ENCODE peak calls at places on chromosomes 11 and 22, in nine cellular contexts. One of them, this sample, is unnamed.

GRCh38 chr11:120605469-120605868 is 93.9 kb downstream of the GRIK4 start:
- DNase-seq in GM10248: no peak
- DNase-seq in fibroblast of pulmonary artery: no peak
- DNase-seq in psoas muscle: no peak
- DNase-seq in body of pancreas: no peak
- DNase-seq in fibroblast of mammary gland: no peak
- DNase-seq in astrocyte of the spinal cord: no peak
- DNase-seq in colonic mucosa: no peak
- DNase-seq in GM13977: no peak
- DNase-seq in this sample: no peak

GRCh38 chr22:28864878-28865596 is 18.3 kb upstream of the ZNRF3 start:
- DNase-seq in astrocyte of the spinal cord: no peak
- DNase-seq in GM10248: no peak
- DNase-seq in fibroblast of pulmonary artery: no peak
- DNase-seq in fibroblast of mammary gland: no peak
- DNase-seq in GM13977: no peak
- DNase-seq in psoas muscle: no peak
- DNase-seq in colonic mucosa: peak; percentile 31
- DNase-seq in body of pancreas: peak; percentile 16
- DNase-seq in this sample: no peak

GRCh38 chr11:113014262-113014661 is 53.0 kb downstream of the NCAM1 start:
- DNase-seq in fibroblast of pulmonary artery: peak; percentile 9
- DNase-seq in astrocyte of the spinal cord: no peak
- DNase-seq in body of pancreas: no peak
- DNase-seq in colonic mucosa: no peak
- DNase-seq in GM13977: no peak
- DNase-seq in GM10248: no peak
- DNase-seq in psoas muscle: no peak
- DNase-seq in fibroblast of mammary gland: no peak
- DNase-seq in this sample: no peak

GRCh38 chr11:85810521-85810870 is 445 bp downstream of the SYTL2 start:
- DNase-seq in GM10248: no peak
- DNase-seq in GM13977: no peak
- DNase-seq in fibroblast of pulmonary artery: no peak
- DNase-seq in colonic mucosa: no peak
- DNase-seq in astrocyte of the spinal cord: no peak
- DNase-seq in psoas muscle: no peak
- DNase-seq in body of pancreas: no peak
- DNase-seq in fibroblast of mammary gland: no peak
- DNase-seq in this sample: no peak

GRCh38 chr11:33829430-33830141 is 55.3 kb upstream of the FBXO3 start:
- DNase-seq in astrocyte of the spinal cord: peak; percentile 78
- DNase-seq in body of pancreas: peak; percentile 62
- DNase-seq in fibroblast of pulmonary artery: peak; percentile 82
- DNase-seq in psoas muscle: peak; percentile 40
- DNase-seq in GM10248: peak; percentile 81
- DNase-seq in colonic mucosa: peak; percentile 68
- DNase-seq in GM13977: peak; percentile 88
- DNase-seq in fibroblast of mammary gland: peak; percentile 79
- DNase-seq in this sample: peak; percentile 77

GRCh38 chr11:8317164-8317563 is 53.5 kb upstream of the LMO1 start:
- DNase-seq in fibroblast of mammary gland: peak; percentile 80
- DNase-seq in fibroblast of pulmonary artery: peak; percentile 3
- DNase-seq in GM10248: no peak
- DNase-seq in astrocyte of the spinal cord: no peak
- DNase-seq in GM13977: no peak
- DNase-seq in body of pancreas: no peak
- DNase-seq in colonic mucosa: no peak
- DNase-seq in psoas muscle: no peak
- DNase-seq in this sample: peak; percentile 25

GRCh38 chr11:14390669-14391068 is 31.7 kb upstream of the RRAS2 start:
- DNase-seq in psoas muscle: no peak
- DNase-seq in astrocyte of the spinal cord: no peak
- DNase-seq in colonic mucosa: no peak
- DNase-seq in GM10248: no peak
- DNase-seq in body of pancreas: no peak
- DNase-seq in fibroblast of mammary gland: peak; percentile 13
- DNase-seq in fibroblast of pulmonary artery: no peak
- DNase-seq in GM13977: no peak
- DNase-seq in this sample: no peak

GRCh38 chr22:27474112-27474571 is 327.4 kb downstream of the MN1 start:
- DNase-seq in colonic mucosa: no peak
- DNase-seq in astrocyte of the spinal cord: peak; percentile 80
- DNase-seq in fibroblast of pulmonary artery: no peak
- DNase-seq in GM13977: no peak
- DNase-seq in fibroblast of mammary gland: no peak
- DNase-seq in body of pancreas: no peak
- DNase-seq in GM10248: no peak
- DNase-seq in psoas muscle: no peak
- DNase-seq in this sample: peak; percentile 92

GRCh38 chr11:122863704-122864326 is 18.7 kb upstream of the JHY start:
- DNase-seq in body of pancreas: peak; percentile 54
- DNase-seq in astrocyte of the spinal cord: peak; percentile 51
- DNase-seq in fibroblast of mammary gland: peak; percentile 59
- DNase-seq in GM10248: no peak
- DNase-seq in colonic mucosa: peak; percentile 29
- DNase-seq in psoas muscle: peak; percentile 31
- DNase-seq in fibroblast of pulmonary artery: peak; percentile 67
- DNase-seq in GM13977: no peak
- DNase-seq in this sample: peak; percentile 53

GRCh38 chr11:80388536-80388935 is 947.7 kb upstream of the TENM4 start:
- DNase-seq in GM13977: no peak
- DNase-seq in psoas muscle: no peak
- DNase-seq in body of pancreas: no peak
- DNase-seq in fibroblast of mammary gland: no peak
- DNase-seq in astrocyte of the spinal cord: no peak
- DNase-seq in colonic mucosa: no peak
- DNase-seq in fibroblast of pulmonary artery: no peak
- DNase-seq in GM10248: no peak
- DNase-seq in this sample: no peak

GRCh38 chr11:11966826-11967668 is 41.4 kb downstream of the DKK3 start:
- DNase-seq in fibroblast of pulmonary artery: peak; percentile 47
- DNase-seq in body of pancreas: peak; percentile 74
- DNase-seq in fibroblast of mammary gland: peak; percentile 37
- DNase-seq in astrocyte of the spinal cord: no peak
- DNase-seq in GM13977: peak; percentile 83
- DNase-seq in GM10248: peak; percentile 87
- DNase-seq in psoas muscle: peak; percentile 77
- DNase-seq in colonic mucosa: peak; percentile 75
- DNase-seq in this sample: peak; percentile 75

GRCh38 chr11:3820971-3821370 is 12.6 kb downstream of the PGAP2 start:
- DNase-seq in GM10248: no peak
- DNase-seq in body of pancreas: no peak
- DNase-seq in psoas muscle: no peak
- DNase-seq in fibroblast of mammary gland: no peak
- DNase-seq in fibroblast of pulmonary artery: no peak
- DNase-seq in colonic mucosa: no peak
- DNase-seq in GM13977: no peak
- DNase-seq in astrocyte of the spinal cord: no peak
- DNase-seq in this sample: no peak

GRCh38 chr11:110479445-110480101 is 49.8 kb downstream of the FDX1 start:
- DNase-seq in fibroblast of pulmonary artery: peak; percentile 73
- DNase-seq in body of pancreas: no peak
- DNase-seq in psoas muscle: no peak
- DNase-seq in colonic mucosa: no peak
- DNase-seq in astrocyte of the spinal cord: peak; percentile 43
- DNase-seq in fibroblast of mammary gland: peak; percentile 65
- DNase-seq in GM13977: no peak
- DNase-seq in GM10248: no peak
- DNase-seq in this sample: peak; percentile 69

GRCh38 chr11:106400949-106401545 is 323.6 kb downstream of the AASDHPPT start:
- DNase-seq in fibroblast of pulmonary artery: no peak
- DNase-seq in GM10248: no peak
- DNase-seq in fibroblast of mammary gland: peak; percentile 65
- DNase-seq in colonic mucosa: no peak
- DNase-seq in body of pancreas: no peak
- DNase-seq in psoas muscle: no peak
- DNase-seq in astrocyte of the spinal cord: no peak
- DNase-seq in GM13977: no peak
- DNase-seq in this sample: no peak

DNA sequence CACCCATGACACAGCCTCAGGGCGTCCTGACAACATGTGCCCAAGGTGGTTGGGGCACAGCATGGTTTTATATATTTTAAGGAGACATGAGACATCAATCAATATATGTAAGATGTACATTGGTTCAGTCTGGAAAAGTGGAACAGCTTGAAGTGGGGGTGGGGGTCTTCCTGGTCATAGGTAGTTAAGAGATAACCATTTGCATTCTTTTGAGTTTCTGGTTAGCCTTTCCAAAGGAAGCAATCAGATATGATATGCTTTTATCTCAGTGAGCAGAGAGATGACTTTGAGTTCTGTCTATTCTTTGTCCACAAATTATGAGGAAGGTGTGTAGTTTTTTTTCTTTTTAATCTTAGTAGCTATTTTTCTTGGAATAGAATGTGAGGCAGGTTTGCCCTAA is 10.1 kb upstream of the ANAPC15 start:
- DNase-seq in fibroblast of pulmonary artery: no peak
- DNase-seq in psoas muscle: no peak
- DNase-seq in fibroblast of mammary gland: no peak
- DNase-seq in GM13977: no peak
- DNase-seq in colonic mucosa: no peak
- DNase-seq in body of pancreas: no peak
- DNase-seq in astrocyte of the spinal cord: no peak
- DNase-seq in GM10248: no peak
- DNase-seq in this sample: no peak
- TF ChIP-seq CTCF in fibroblast of pulmonary artery: no peak
- TF ChIP-seq CTCF in psoas muscle: no peak
- TF ChIP-seq CTCF in fibroblast of mammary gland: no peak
- TF ChIP-seq CTCF in GM13977: no peak
- TF ChIP-seq CTCF in colonic mucosa: no peak
- TF ChIP-seq CTCF in body of pancreas: no peak
- TF ChIP-seq CTCF in astrocyte of the spinal cord: no peak
- TF ChIP-seq CTCF in GM10248: no peak
- TF ChIP-seq CTCF in this sample: no peak

DNA sequence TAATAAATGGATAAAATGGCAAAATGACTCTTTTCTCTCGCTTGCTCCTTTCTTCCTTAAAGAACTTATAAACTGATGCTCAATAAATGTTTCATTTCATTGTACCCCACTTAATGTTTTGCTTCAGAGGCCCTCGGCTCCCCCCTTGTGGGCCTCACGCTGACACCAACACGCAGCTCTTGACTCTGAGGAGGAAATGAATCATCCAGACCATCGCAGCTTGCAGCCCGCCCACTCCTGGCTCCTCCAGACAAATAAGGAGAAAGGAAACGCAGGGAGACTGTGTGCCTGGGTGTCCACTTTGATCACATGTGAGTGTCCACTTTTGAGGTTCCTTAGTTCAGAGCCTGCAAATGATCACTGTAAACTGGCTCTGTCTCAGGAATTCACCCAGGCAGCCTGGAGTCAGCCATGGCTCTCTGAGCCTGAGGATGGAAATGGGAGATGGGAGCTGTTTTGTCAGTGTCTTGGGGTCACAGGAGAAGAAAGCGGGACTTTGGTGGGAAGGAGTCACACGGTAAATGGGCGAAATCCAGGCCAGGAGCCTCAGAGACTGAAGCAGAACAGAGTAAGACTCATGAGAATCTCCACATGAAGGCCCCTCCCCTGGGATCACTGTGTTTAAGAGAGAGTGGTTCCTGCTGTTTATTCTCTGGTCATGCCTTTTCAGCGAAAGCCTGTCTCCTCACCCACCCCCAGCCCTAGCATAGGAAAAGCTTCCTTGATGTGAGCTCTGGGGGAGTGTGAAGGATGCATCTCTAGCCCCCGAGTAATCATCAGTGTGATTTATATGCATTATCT is 96.5 kb downstream of the CWC15 start:
- DNase-seq in astrocyte of the spinal cord: peak; percentile 97
- DNase-seq in colonic mucosa: peak; percentile 56
- DNase-seq in psoas muscle: peak; percentile 73
- DNase-seq in body of pancreas: peak; percentile 34
- DNase-seq in fibroblast of mammary gland: peak; percentile 94
- DNase-seq in GM10248: peak; percentile 79
- DNase-seq in fibroblast of pulmonary artery: peak; percentile 97
- DNase-seq in GM13977: peak; percentile 79
- DNase-seq in this sample: peak; percentile 85
- TF ChIP-seq CTCF in astrocyte of the spinal cord: peak; percentile 40
- TF ChIP-seq CTCF in colonic mucosa: no peak
- TF ChIP-seq CTCF in psoas muscle: peak; percentile 12
- TF ChIP-seq CTCF in body of pancreas: no peak
- TF ChIP-seq CTCF in fibroblast of mammary gland: peak; percentile 42
- TF ChIP-seq CTCF in GM10248: peak; percentile 46
- TF ChIP-seq CTCF in fibroblast of pulmonary artery: peak; percentile 28
- TF ChIP-seq CTCF in GM13977: peak; percentile 46
- TF ChIP-seq CTCF in this sample: peak; percentile 34

DNA sequence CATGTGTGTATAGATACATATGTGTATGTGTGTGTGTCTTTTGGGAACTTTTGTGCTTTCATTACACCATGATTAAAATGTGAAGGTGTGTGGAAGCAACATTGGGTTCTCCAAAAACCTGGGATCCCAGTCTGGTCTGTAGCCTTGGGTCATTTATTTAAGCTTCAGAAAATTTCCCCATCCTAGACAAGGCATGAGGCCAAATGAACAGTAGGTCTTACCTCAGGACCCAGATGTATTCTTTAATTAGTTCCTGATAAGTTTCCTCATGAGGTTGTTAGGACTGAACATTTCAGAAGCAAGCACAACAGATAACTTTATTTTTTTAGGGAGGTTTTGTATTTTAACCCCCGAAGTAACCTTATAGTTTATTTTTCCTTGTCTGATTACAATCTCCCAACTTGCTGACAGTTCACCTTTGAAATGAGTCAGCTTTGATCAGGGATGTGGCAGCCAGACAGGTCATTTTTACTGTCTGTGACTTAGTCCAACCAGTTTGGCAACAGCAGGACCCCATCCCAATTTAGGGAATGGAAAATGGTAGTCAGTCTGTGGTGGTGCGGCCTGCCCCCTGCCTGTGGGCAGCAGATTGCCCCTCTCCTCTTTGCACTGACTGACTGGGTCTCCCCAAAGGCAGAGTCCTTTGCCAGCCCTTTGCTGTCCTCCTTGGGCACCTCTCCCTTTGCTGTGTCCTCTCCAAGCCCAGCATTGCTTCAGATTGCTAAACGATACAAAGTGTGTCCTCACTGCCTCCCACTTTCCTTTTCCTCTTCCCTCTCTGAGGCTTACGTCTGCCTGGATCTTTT is 88.3 kb downstream of the NAV2 start:
- DNase-seq in fibroblast of mammary gland: peak; percentile 34
- DNase-seq in body of pancreas: no peak
- DNase-seq in astrocyte of the spinal cord: no peak
- DNase-seq in colonic mucosa: no peak
- DNase-seq in fibroblast of pulmonary artery: no peak
- DNase-seq in GM10248: no peak
- DNase-seq in psoas muscle: no peak
- DNase-seq in GM13977: no peak
- DNase-seq in this sample: peak; percentile 46
- TF ChIP-seq CTCF in fibroblast of mammary gland: peak; percentile 9
- TF ChIP-seq CTCF in body of pancreas: no peak
- TF ChIP-seq CTCF in astrocyte of the spinal cord: no peak
- TF ChIP-seq CTCF in colonic mucosa: no peak
- TF ChIP-seq CTCF in fibroblast of pulmonary artery: peak; percentile 26
- TF ChIP-seq CTCF in GM10248: no peak
- TF ChIP-seq CTCF in psoas muscle: no peak
- TF ChIP-seq CTCF in GM13977: no peak
- TF ChIP-seq CTCF in this sample: no peak

DNA sequence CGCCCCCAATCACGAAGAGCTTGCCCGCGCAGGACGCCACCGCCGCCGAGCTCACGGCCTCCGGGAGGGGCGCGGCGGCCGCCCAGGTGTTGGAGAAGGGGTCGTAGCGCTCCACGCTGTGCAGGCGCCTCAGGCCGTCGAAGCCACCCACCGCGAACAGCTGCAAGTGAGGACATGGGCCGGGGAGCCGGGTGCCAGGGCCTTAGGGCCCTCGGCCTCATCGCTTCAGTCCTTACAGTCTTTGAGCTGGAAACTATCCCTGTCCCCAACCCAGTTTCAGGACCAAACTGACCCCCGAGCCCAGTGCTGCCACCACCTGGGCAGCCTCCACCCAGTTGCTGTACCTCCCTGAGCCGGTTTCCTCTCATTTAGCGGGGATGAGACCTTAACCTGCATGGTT is 7.6 kb downstream of the KLHL35 start:
- DNase-seq in colonic mucosa: no peak
- DNase-seq in astrocyte of the spinal cord: no peak
- DNase-seq in fibroblast of mammary gland: no peak
- DNase-seq in GM13977: no peak
- DNase-seq in GM10248: no peak
- DNase-seq in fibroblast of pulmonary artery: no peak
- DNase-seq in body of pancreas: no peak
- DNase-seq in psoas muscle: peak; percentile 11
- DNase-seq in this sample: no peak
- TF ChIP-seq CTCF in colonic mucosa: no peak
- TF ChIP-seq CTCF in astrocyte of the spinal cord: peak; percentile 38
- TF ChIP-seq CTCF in fibroblast of mammary gland: peak; percentile 25
- TF ChIP-seq CTCF in GM13977: peak; percentile 25
- TF ChIP-seq CTCF in GM10248: peak; percentile 15
- TF ChIP-seq CTCF in fibroblast of pulmonary artery: peak; percentile 36
- TF ChIP-seq CTCF in body of pancreas: no peak
- TF ChIP-seq CTCF in psoas muscle: peak; percentile 6
- TF ChIP-seq CTCF in this sample: no peak